ENCODE peak calls at places on chromosome 11, in five cellular contexts. X is AG04450, Y is fibroblast of lung, U is B cell, B is testis. I is an unnamed sample.

GRCh38 chr11:59965424-59965823 is 1.6 kb downstream of the OOSP4A start:
- DNase-seq in X (no peak), Y (no peak), U (no peak), B (no peak), I (no peak)

GRCh38 chr11:126956664-126957063 is 43.9 kb downstream of the KIRREL3 start:
- DNase-seq in X (no peak), Y (no peak), U (no peak), B (no peak), I (no peak)

GRCh38 chr11:78575478-78575877 is 814 bp upstream of the NARS2 start:
- DNase-seq in X (no peak), Y (no peak), U (no peak), B (no peak), I (no peak)

GRCh38 chr11:57729479-57729878 is 11.8 kb upstream of the SELENOH start:
- DNase-seq in X (no peak), Y (no peak), U (no peak), B (no peak), I (no peak)

GRCh38 chr11:113475160-113475761 is at the start of gene DRD2:
- DNase-seq in X (no peak), Y (no peak), U (no peak), B (no peak), I (peak; percentile 84)

GRCh38 chr11:12007769-12008737 is at the start of gene DKK3:
- DNase-seq in X (no peak), Y (peak; percentile 42), U (no peak), B (peak; percentile 26), I (no peak)

GRCh38 chr11:120224872-120225371 is 14.1 kb downstream of the OAF start:
- DNase-seq in X (no peak), Y (no peak), U (no peak), B (no peak), I (no peak)

GRCh38 chr11:72741849-72742521 is 10.2 kb downstream of the ARAP1 start:
- DNase-seq in X (no peak), Y (no peak), U (no peak), B (no peak), I (no peak)

GRCh38 chr11:10899542-10899830 is 41.6 kb upstream of the ZBED5 start:
- DNase-seq in X (no peak), Y (peak; percentile 100), U (no peak), B (no peak), I (peak; percentile 84)

GRCh38 chr11:67649634-67650540 is 643 bp downstream of the ACY3 start:
- DNase-seq in X (no peak), Y (no peak), U (peak; percentile 30), B (no peak), I (no peak)

GRCh38 chr11:129447654-129448239 is 72.1 kb downstream of the BARX2 start:
- DNase-seq in X (no peak), Y (no peak), U (no peak), B (no peak), I (no peak)

GRCh38 chr11:19234428-19234827 is 6.3 kb downstream of the E2F8 start:
- DNase-seq in X (no peak), Y (no peak), U (no peak), B (no peak), I (no peak)

GRCh38 chr11:109864161-109864661 is 229.0 kb upstream of the ZC3H12C start:
- DNase-seq in X (no peak), Y (no peak), U (no peak), B (no peak), I (no peak)

GRCh38 chr11:125110996-125111340 is 458 bp downstream of the TMEM218 start:
- DNase-seq in X (no peak), Y (no peak), U (no peak), B (peak; percentile 19), I (no peak)

GRCh38 chr11:76512851-76513653 is 68.2 kb downstream of the EMSY start:
- DNase-seq in X (peak; percentile 18), Y (peak; percentile 73), U (no peak), B (no peak), I (no peak)

GRCh38 chr11:47327025-47327424 is 25.5 kb downstream of the MYBPC3 start:
- DNase-seq in X (no peak), Y (no peak), U (no peak), B (no peak), I (peak; percentile 82)
- TF ChIP-seq CTCF in X (no peak), Y (no peak), U (no peak), B (no peak), I (no peak)

DNA sequence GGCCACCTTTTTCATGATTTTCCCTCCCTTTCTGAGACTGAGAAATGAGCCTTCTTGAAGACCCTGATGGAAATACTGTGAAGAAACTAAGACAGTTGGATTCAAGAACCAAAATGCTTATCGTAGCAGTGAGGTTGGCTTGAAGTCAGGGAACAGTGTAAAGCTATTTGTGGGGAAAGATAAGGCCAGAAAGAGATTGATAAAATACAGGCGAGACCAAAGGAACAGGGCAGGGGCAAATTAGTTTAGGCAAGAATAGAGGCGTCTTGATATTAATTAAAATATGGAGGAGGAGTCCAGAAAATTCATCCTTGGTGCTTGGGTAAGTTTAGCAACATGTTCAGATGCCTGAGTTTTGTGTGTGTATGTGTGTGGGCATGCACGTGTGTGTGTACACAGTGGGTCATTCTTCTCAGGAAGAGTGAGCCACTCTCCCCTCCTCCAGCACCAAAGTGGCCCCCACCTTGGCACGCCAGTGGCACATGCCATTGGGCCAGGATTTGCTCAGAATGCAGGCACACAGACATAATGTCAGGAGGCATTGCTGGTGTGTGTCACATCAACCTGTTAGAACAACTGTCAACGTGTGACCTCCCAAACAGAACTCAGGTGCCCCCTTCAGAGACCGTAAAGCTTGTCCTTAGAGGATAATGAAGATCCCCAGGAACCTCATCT is 3.9 kb upstream of the EHF start:
- DNase-seq in X (no peak), Y (no peak), U (no peak), B (peak; percentile 52), I (no peak)
- TF ChIP-seq CTCF in X (no peak), Y (no peak), U (no peak), B (no peak), I (no peak)

GRCh38 chr11:106552694-106553203 is 465.5 kb downstream of the GUCY1A2 start:
- DNase-seq in X (no peak), Y (no peak), U (no peak), B (no peak), I (no peak)
- TF ChIP-seq CTCF in X (no peak), Y (no peak), U (no peak), B (no peak), I (peak; percentile 21)

DNA sequence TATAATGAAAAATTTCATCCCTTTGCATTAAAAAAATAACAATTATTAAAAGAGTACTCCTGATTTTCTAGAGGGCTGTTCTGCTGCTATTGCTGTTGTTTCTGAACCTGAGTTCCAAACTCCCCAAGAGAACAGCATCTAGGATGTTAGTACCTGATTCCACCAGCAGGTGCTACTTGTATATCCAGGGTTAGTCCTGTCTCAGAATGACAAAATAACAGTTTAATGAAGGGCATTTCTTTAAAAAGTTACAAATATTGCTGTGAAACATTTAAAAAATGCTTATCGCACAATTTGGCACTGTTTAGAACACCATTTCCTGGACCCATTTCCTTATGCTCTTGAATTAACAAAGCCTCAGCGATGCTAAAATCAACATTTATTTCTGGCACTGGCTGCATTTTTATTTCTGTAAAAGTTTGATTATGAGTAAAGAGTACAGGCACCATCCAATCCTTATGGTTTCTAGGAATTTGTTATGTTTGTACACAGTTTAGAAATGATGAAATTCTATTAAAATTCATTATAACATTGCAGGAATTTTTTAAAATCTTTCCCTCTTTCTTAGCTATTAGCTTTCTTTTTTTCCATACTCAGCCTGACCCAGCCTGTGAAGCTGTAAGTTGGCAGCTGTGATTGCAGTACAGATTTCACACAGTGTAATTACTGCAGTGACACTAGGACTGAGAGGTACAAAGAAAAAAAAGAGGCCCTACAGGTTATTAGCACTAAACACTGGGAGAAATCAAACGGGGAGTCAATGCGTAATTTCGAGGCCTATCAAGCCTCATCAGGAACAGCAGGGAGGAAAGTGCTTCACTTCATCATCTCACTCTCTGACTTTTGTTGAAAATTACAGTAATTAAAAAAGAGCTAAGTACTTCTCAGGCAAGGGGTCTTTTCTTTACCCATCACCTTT is 208.8 kb downstream of the DCDC1 start:
- DNase-seq in X (no peak), Y (no peak), U (no peak), B (no peak), I (no peak)
- TF ChIP-seq CTCF in X (peak; percentile 46), Y (peak; percentile 51), U (peak; percentile 43), B (peak; percentile 28), I (peak; percentile 26)